ENCODE peak calls at places on chromosomes 2 and 18, in six cellular contexts. One of them, this sample, is unnamed.
A peak's percentile ranks its signal among the peaks of the same experiment; 100 is the strongest.

GRCh38 chr18:34650121-34650545 is 60.0 kb upstream of the DTNA start:
- DNase-seq in left kidney: peak; percentile 78
- DNase-seq in stimulated activated CD4-positive, alpha-beta T cell treated with anti-CD3 and anti-CD28 coated beads, Interleukin-1b, Interleukin-23, amount 100 ng/mL, for 24 hours: no peak
- DNase-seq in mammary epithelial cell: peak; percentile 36
- DNase-seq in tibial artery: no peak
- DNase-seq in SIG-M5: no peak
- DNase-seq in this sample: no peak

GRCh38 chr2:30336978-30337841 is 105.9 kb downstream of the LBH start:
- DNase-seq in tibial artery: no peak
- DNase-seq in stimulated activated CD4-positive, alpha-beta T cell treated with anti-CD3 and anti-CD28 coated beads, Interleukin-1b, Interleukin-23, amount 100 ng/mL, for 24 hours: no peak
- DNase-seq in mammary epithelial cell: no peak
- DNase-seq in SIG-M5: no peak
- DNase-seq in left kidney: no peak
- DNase-seq in this sample: no peak

GRCh38 chr2:45276914-45277313 is 267.7 kb upstream of the SIX2 start:
- DNase-seq in tibial artery: no peak
- DNase-seq in SIG-M5: no peak
- DNase-seq in left kidney: no peak
- DNase-seq in stimulated activated CD4-positive, alpha-beta T cell treated with anti-CD3 and anti-CD28 coated beads, Interleukin-1b, Interleukin-23, amount 100 ng/mL, for 24 hours: no peak
- DNase-seq in mammary epithelial cell: no peak
- DNase-seq in this sample: no peak

GRCh38 chr2:157173740-157174184 is 83.7 kb upstream of the GALNT5 start:
- DNase-seq in stimulated activated CD4-positive, alpha-beta T cell treated with anti-CD3 and anti-CD28 coated beads, Interleukin-1b, Interleukin-23, amount 100 ng/mL, for 24 hours: no peak
- DNase-seq in mammary epithelial cell: peak; percentile 91
- DNase-seq in SIG-M5: no peak
- DNase-seq in left kidney: no peak
- DNase-seq in tibial artery: no peak
- DNase-seq in this sample: no peak

GRCh38 chr2:197628043-197628500 is 47.3 kb downstream of the RFTN2 start:
- DNase-seq in mammary epithelial cell: peak; percentile 68
- DNase-seq in tibial artery: no peak
- DNase-seq in SIG-M5: no peak
- DNase-seq in stimulated activated CD4-positive, alpha-beta T cell treated with anti-CD3 and anti-CD28 coated beads, Interleukin-1b, Interleukin-23, amount 100 ng/mL, for 24 hours: no peak
- DNase-seq in left kidney: peak; percentile 17
- DNase-seq in this sample: no peak

GRCh38 chr2:143489135-143489534 is 359.9 kb downstream of the ARHGAP15 start:
- DNase-seq in mammary epithelial cell: peak; percentile 6
- DNase-seq in tibial artery: no peak
- DNase-seq in SIG-M5: no peak
- DNase-seq in left kidney: no peak
- DNase-seq in stimulated activated CD4-positive, alpha-beta T cell treated with anti-CD3 and anti-CD28 coated beads, Interleukin-1b, Interleukin-23, amount 100 ng/mL, for 24 hours: no peak
- DNase-seq in this sample: no peak

GRCh38 chr18:43081396-43081795 is 34.1 kb downstream of the RIT2 start:
- DNase-seq in mammary epithelial cell: no peak
- DNase-seq in SIG-M5: no peak
- DNase-seq in left kidney: no peak
- DNase-seq in stimulated activated CD4-positive, alpha-beta T cell treated with anti-CD3 and anti-CD28 coated beads, Interleukin-1b, Interleukin-23, amount 100 ng/mL, for 24 hours: no peak
- DNase-seq in tibial artery: no peak
- DNase-seq in this sample: no peak

GRCh38 chr18:47215554-47216138 is 35.8 kb downstream of the SKOR2 start:
- DNase-seq in mammary epithelial cell: peak; percentile 39
- DNase-seq in SIG-M5: no peak
- DNase-seq in left kidney: peak; percentile 74
- DNase-seq in tibial artery: no peak
- DNase-seq in stimulated activated CD4-positive, alpha-beta T cell treated with anti-CD3 and anti-CD28 coated beads, Interleukin-1b, Interleukin-23, amount 100 ng/mL, for 24 hours: no peak
- DNase-seq in this sample: no peak

GRCh38 chr2:7111626-7112025 is 194.4 kb downstream of the RNF144A start:
- DNase-seq in left kidney: peak; percentile 27
- DNase-seq in SIG-M5: no peak
- DNase-seq in mammary epithelial cell: peak; percentile 54
- DNase-seq in tibial artery: no peak
- DNase-seq in stimulated activated CD4-positive, alpha-beta T cell treated with anti-CD3 and anti-CD28 coated beads, Interleukin-1b, Interleukin-23, amount 100 ng/mL, for 24 hours: no peak
- DNase-seq in this sample: no peak

GRCh38 chr2:65377556-65378307 is 54.7 kb downstream of the SPRED2 start:
- DNase-seq in stimulated activated CD4-positive, alpha-beta T cell treated with anti-CD3 and anti-CD28 coated beads, Interleukin-1b, Interleukin-23, amount 100 ng/mL, for 24 hours: no peak
- DNase-seq in mammary epithelial cell: peak; percentile 91
- DNase-seq in tibial artery: no peak
- DNase-seq in left kidney: no peak
- DNase-seq in SIG-M5: no peak
- DNase-seq in this sample: no peak

GRCh38 chr2:55879976-55880375 is 43.6 kb downstream of the EFEMP1 start:
- DNase-seq in SIG-M5: no peak
- DNase-seq in stimulated activated CD4-positive, alpha-beta T cell treated with anti-CD3 and anti-CD28 coated beads, Interleukin-1b, Interleukin-23, amount 100 ng/mL, for 24 hours: no peak
- DNase-seq in tibial artery: no peak
- DNase-seq in left kidney: no peak
- DNase-seq in mammary epithelial cell: no peak
- DNase-seq in this sample: no peak

GRCh38 chr2:14199040-14199439 is 433.5 kb upstream of the LRATD1 start:
- DNase-seq in SIG-M5: no peak
- DNase-seq in stimulated activated CD4-positive, alpha-beta T cell treated with anti-CD3 and anti-CD28 coated beads, Interleukin-1b, Interleukin-23, amount 100 ng/mL, for 24 hours: no peak
- DNase-seq in mammary epithelial cell: no peak
- DNase-seq in tibial artery: no peak
- DNase-seq in left kidney: peak; percentile 3
- DNase-seq in this sample: no peak

GRCh38 chr2:203412555-203413331 is 84.5 kb downstream of the ABI2 start:
- DNase-seq in left kidney: no peak
- DNase-seq in tibial artery: peak; percentile 30
- DNase-seq in mammary epithelial cell: no peak
- DNase-seq in stimulated activated CD4-positive, alpha-beta T cell treated with anti-CD3 and anti-CD28 coated beads, Interleukin-1b, Interleukin-23, amount 100 ng/mL, for 24 hours: no peak
- DNase-seq in SIG-M5: no peak
- DNase-seq in this sample: no peak

GRCh38 chr2:88450925-88451575 is 1.4 kb downstream of the FOXI3 start:
- DNase-seq in SIG-M5: no peak
- DNase-seq in left kidney: peak; percentile 4
- DNase-seq in tibial artery: no peak
- DNase-seq in stimulated activated CD4-positive, alpha-beta T cell treated with anti-CD3 and anti-CD28 coated beads, Interleukin-1b, Interleukin-23, amount 100 ng/mL, for 24 hours: no peak
- DNase-seq in mammary epithelial cell: no peak
- DNase-seq in this sample: no peak

GRCh38 chr2:120298173-120298835 is 45.7 kb downstream of the RALB start:
- DNase-seq in mammary epithelial cell: no peak
- DNase-seq in tibial artery: no peak
- DNase-seq in stimulated activated CD4-positive, alpha-beta T cell treated with anti-CD3 and anti-CD28 coated beads, Interleukin-1b, Interleukin-23, amount 100 ng/mL, for 24 hours: no peak
- DNase-seq in SIG-M5: no peak
- DNase-seq in left kidney: no peak
- DNase-seq in this sample: no peak

This sample was measured in activated naive CD8-positive, alpha-beta T cell treated with anti-CD3 and anti-CD28 coated beads, Interleukin-2, amount 50 U/mL, for 16 hours.